ENCODE peak calls at places on chromosomes 7 and 10, in six cellular contexts. U, N, K, Z, I and A are unnamed samples. For H3K4me1 and H3K36me3, the result is how much of the 10 kb centered on the place peaks cover.

GRCh38 chr10:6240254-6240653 is 37.5 kb downstream of the PFKFB3 start:
- DNase-seq in U (no peak), N (no peak), K (no peak), Z (no peak), I (no peak), A (no peak)

GRCh38 chr10:80199828-80200227 is 5.5 kb downstream of the ANXA11 start:
- DNase-seq in U (no peak), N (no peak), K (no peak), Z (no peak), I (no peak), A (no peak)

GRCh38 chr7:32894171-32894570 is 2.6 kb upstream of the KBTBD2 start:
- DNase-seq in U (no peak), N (no peak), K (no peak), Z (no peak), I (no peak), A (no peak)

GRCh38 chr10:34029455-34029854 is 695.0 kb upstream of the NRP1 start:
- DNase-seq in U (no peak), N (no peak), K (no peak), Z (no peak), I (no peak), A (no peak)

GRCh38 chr7:24978837-24979469 is 1.0 kb downstream of the OSBPL3 start:
- DNase-seq in U (peak), N (no peak), K (no peak), Z (no peak), I (no peak), A (peak)

GRCh38 chr7:36010656-36011587 is 142.1 kb upstream of the EEPD1 start:
- DNase-seq in U (no peak), N (no peak), K (no peak), Z (no peak), I (no peak), A (no peak)

GRCh38 chr10:128186959-128187787 is 61.0 kb upstream of the MKI67 start:
- DNase-seq in U (no peak), N (peak), K (no peak), Z (no peak), I (peak), A (peak)

GRCh38 chr10:82908751-82909150 is 1033.8 kb downstream of the NRG3 start:
- DNase-seq in U (no peak), N (no peak), K (no peak), Z (no peak), I (no peak), A (no peak)

DNA sequence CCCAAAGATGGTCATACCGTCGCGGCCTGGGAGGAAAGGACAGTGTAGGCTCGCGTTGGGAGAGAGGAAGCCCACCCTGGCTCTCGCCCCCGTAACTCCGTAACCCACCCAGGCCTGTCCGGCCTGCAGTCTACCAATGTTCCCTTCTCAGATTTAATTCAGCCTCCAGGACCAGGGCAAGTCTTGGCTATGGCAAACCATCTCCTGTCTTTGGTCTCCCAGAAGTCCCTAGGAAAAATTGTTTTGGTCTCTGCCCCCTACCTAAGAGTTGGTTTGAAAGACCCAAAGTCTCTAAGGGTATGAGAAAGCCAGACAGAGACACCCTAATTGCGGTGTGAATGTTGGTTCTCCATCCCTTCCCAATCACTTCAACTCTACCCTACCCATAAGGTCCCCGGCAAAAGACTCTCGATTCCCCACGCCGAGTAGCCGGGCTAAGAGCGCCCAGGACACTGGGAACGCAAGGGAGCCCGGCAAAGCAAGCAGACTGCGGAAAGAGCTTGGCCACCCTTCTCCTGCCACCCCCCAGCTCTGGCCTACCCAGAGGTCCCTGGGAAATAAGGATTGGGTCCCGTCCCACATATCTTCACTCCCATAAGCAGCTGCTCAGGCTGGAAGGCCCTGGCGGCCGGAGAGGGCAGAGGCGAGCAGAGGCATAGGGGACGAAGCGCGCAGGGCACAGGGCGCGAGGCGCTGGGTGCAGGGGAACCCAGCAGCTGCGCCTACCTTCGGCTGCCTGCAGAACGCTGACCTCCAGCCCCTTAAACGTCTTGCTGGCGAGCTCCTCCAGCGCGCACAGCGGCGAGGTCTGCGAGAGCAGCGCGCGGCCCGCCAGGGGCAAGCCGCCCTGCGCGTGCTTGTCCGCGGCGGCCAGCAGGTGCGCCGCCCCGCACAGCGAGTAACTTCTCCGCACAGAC is 1.2 kb downstream of the LBX1 start:
- DNase-seq in U (no peak), N (no peak), K (no peak), Z (no peak), I (peak), A (no peak)
- H3K4me1 ChIP-seq in U (under half), N (half or more), K (half or more), Z (under half), I (under half), A (under half)

DNA sequence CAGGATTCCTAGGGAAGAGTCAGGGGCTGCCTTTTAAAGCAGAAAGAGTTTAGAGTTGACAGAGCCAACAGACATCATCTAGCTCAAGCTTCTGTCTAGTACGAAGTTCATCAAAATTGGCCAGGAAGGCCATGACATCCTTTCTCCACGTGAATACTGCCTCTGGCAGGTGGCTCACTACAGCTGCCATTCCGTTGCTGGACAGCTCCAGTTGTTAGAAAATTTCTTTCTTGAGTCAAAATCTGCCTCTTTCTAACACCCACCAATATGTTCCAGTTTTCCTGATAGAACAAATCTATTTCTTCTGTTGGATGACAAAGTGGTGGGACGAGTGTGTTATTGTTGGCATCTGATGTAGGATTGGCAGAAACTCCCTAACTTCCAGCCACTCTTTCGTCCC is 154.9 kb downstream of the ADRA2A start:
- DNase-seq in U (no peak), N (no peak), K (no peak), Z (no peak), I (no peak), A (no peak)
- H3K36me3 ChIP-seq in U (under half), N (under half), K (under half), Z (under half), I (under half), A (under half)

DNA sequence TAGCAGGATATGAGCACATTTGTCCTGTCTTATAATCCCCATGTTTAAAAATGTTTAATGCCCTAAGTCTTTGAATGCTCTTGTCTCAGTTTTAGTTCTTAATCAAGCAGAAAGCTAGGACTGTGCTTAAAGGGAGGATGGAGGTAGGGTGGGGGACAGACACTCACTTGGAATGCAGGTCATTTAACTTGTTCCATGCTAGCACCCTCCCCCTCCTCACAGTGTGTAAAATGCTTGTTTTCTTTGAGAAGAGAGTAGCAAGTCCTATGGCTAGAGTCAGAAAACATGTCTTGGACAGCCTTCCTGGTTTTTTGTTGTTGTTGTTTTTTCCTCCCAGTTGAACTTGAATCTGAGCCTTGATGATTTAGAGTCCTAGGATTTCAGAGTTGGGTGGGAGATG is 114.2 kb downstream of the PLPP4 start:
- DNase-seq in U (no peak), N (no peak), K (no peak), Z (no peak), I (no peak), A (no peak)
- H3K4me1 ChIP-seq in U (under half), N (under half), K (under half), Z (under half), I (under half), A (under half)

GRCh38 chr7:155766386-155766785 is 45.9 kb downstream of the SHH start:
- DNase-seq in U (no peak), N (no peak), K (no peak), Z (no peak), I (no peak), A (no peak)
- H3K36me3 ChIP-seq in U (half or more), N (half or more), K (half or more), Z (under half), I (half or more), A (under half)

GRCh38 chr7:131602994-131603372 is 46.6 kb upstream of the PODXL start:
- DNase-seq in U (no peak), N (no peak), K (no peak), Z (no peak), I (no peak), A (no peak)
- H3K4me1 ChIP-seq in U (under half), N (under half), K (under half), Z (under half), I (half or more), A (under half)

GRCh38 chr7:28707291-28707690 is 250.8 kb downstream of the TRIL start:
- DNase-seq in U (no peak), N (no peak), K (no peak), Z (no peak), I (no peak), A (peak)
- H3K36me3 ChIP-seq in U (under half), N (under half), K (under half), Z (under half), I (under half), A (under half)

GRCh38 chr10:110503528-110504110 is 5.9 kb downstream of the DUSP5 start:
- DNase-seq in U (no peak), N (no peak), K (no peak), Z (no peak), I (no peak), A (no peak)
- H3K4me1 ChIP-seq in U (under half), N (under half), K (half or more), Z (under half), I (under half), A (under half)